ENCODE peak calls at places on chromosomes 12 and 14, in seven cellular contexts. N is colonic mucosa; C is left ventricle myocardium inferior; B is OCI-LY7; P is endodermal cell; Y is breast epithelium; G is CD4-positive, alpha-beta T cell. Q is an unnamed sample.

GRCh38 chr12:50572760-50573159 is 68.0 kb downstream of the DIP2B start:
- DNase-seq in B (no peak), N (no peak), C (no peak), G (no peak), Y (no peak), P (no peak), Q (no peak)

GRCh38 chr14:98292191-98292590 is 979.8 kb downstream of the BCL11B start:
- DNase-seq in P (no peak), Y (no peak), C (no peak), G (no peak), B (no peak), N (no peak), Q (no peak)

GRCh38 chr12:57757771-57758170 is 2.9 kb downstream of the MARCHF9 start:
- DNase-seq in B (no peak), P (no peak), Y (no peak), G (no peak), C (no peak), N (no peak), Q (no peak)

GRCh38 chr12:52814710-52815155 is 817 bp upstream of the KRT4 start:
- DNase-seq in C (no peak), Y (no peak), G (no peak), P (no peak), B (no peak), N (no peak), Q (no peak)

GRCh38 chr14:73613419-73613963 is 1.2 kb downstream of the ACOT6 start:
- DNase-seq in Y (no peak), B (no peak), P (no peak), G (no peak), N (no peak), C (no peak), Q (no peak)

GRCh38 chr12:7716391-7716790 is 5.2 kb downstream of the DPPA3 start:
- DNase-seq in B (peak; percentile 11), Y (no peak), N (no peak), G (no peak), C (no peak), P (no peak), Q (no peak)

GRCh38 chr14:90830931-90831701 is 14.9 kb upstream of the TTC7B start:
- DNase-seq in C (no peak), B (no peak), P (peak; percentile 41), Y (no peak), N (no peak), G (no peak), Q (no peak)

GRCh38 chr14:60734465-60735242 is at the start of gene MNAT1:
- DNase-seq in P (peak; percentile 94), Y (peak; percentile 71), G (peak; percentile 68), B (peak; percentile 89), C (peak; percentile 62), N (peak; percentile 75), Q (peak; percentile 79)

GRCh38 chr12:96177013-96177412 is 17.2 kb upstream of the ELK3 start:
- DNase-seq in N (no peak), Y (no peak), C (no peak), P (no peak), B (no peak), G (no peak), Q (no peak)

GRCh38 chr12:129773170-129773493 is 130.7 kb downstream of the TMEM132D start:
- DNase-seq in B (no peak), Y (no peak), G (no peak), C (no peak), N (no peak), P (no peak), Q (no peak)

GRCh38 chr14:22814945-22815713 is at the start of gene SLC7A7:
- DNase-seq in G (no peak), C (no peak), B (peak; percentile 54), Y (no peak), N (peak; percentile 47), P (peak; percentile 70), Q (no peak)

GRCh38 chr14:39547845-39548244 is 115.6 kb upstream of the FBXO33 start:
- DNase-seq in B (no peak), P (no peak), N (no peak), C (no peak), Y (no peak), G (no peak), Q (no peak)

GRCh38 chr14:57486767-57487379 is 6.8 kb downstream of the CCDC198 start:
- DNase-seq in P (no peak), N (no peak), C (no peak), G (no peak), B (peak; percentile 67), Y (no peak), Q (no peak)

GRCh38 chr12:94140556-94140955 is 7.8 kb upstream of the PLXNC1 start:
- DNase-seq in B (peak; percentile 59), C (no peak), P (peak; percentile 93), N (peak; percentile 48), G (peak; percentile 15), Y (no peak), Q (no peak)

GRCh38 chr14:54106802-54107377 is 150.3 kb upstream of the BMP4 start:
- DNase-seq in N (no peak), C (no peak), G (no peak), B (no peak), P (no peak), Y (no peak), Q (no peak)

GRCh38 chr14:100679707-100680438 is 46.8 kb upstream of the DLK1 start:
- DNase-seq in Y (no peak), P (no peak), G (no peak), C (peak; percentile 72), B (no peak), N (no peak), Q (no peak)

DNA sequence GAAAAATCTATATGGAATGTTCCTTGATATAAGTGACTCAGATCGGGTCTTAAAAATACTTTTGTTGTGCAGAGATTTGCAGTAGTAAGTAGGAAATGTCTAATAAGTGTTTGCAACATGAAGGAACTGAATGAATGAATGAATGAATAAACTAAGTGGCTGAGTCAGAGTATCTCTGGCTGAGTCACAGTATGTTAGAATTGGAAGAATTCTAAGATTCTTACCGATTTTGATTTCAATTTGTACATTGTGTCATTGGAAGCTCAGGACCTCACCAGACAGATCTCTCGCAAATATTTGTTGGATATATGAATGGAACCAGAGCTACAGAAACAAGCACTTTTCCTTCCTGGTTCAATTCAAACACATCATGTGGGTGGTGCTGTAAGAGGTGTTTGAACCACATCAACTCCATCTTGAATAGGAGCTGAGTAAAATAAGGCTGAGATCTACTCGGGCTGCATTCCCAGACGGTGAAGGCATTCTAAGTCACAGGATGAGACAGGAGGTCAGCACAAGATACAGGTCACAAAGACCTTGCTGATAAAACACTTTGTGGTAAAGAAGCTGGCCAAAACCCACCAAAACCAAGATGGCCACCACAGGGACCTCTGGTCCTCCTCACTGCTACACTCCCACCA is 123.9 kb upstream of the FOXN3 start:
- DNase-seq in P (no peak), Y (no peak), C (no peak), B (no peak), N (no peak), G (no peak), Q (no peak)
- H3K27ac ChIP-seq in P (no peak overlapping the region), Y (no peak overlapping the region), C (no peak overlapping the region), B (no peak overlapping the region), N (no peak overlapping the region), G (no peak overlapping the region), Q (no peak overlapping the region)

DNA sequence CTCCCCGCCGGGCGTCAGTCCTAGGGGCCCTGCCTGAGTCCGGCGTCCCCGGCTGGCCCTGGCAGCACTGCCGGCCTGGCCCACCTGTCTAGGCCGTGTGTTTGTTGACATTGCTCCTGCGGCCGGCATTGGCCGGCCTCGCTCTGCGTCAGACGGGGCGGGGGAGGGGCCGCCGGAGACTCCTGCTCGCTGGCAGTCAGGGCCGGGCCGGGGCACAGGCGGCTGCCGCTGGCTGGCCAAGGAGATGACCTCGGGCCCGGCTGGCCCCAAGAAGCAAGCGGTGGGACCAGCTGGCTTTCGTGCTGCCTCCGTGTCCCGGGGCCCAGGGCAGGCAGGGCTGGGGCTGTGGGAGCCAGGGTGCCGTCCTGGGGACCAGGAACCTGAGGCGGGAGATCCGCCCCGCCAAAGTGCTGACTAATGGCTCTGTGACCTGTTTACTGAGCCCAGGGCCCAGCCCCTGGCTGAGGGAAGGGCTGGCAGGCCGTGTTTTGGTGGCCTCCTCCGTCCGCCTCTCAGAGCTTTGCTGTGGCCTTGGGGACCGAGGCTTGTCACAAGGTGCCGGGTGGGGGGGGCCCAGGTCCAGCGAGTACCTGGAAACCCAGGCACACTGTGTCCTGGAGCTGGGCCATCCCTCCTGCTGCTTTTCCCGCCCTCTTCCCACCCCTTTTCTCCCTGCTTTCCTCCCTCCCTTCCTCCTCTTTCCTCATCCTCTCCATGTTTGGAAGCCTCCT is 1.8 kb downstream of the ULK1 start:
- DNase-seq in P (peak; percentile 99), B (peak; percentile 26), N (peak; percentile 94), Y (peak; percentile 92), C (peak; percentile 92), G (peak; percentile 50), Q (peak; percentile 70)
- H3K27ac ChIP-seq in P (peak overlapping the region; percentile 30), B (no peak overlapping the region), N (peak overlapping the region; percentile 92), Y (peak overlapping the region; percentile 95), C (peak overlapping the region; percentile 99), G (no peak overlapping the region), Q (peak overlapping the region; percentile 95)

DNA sequence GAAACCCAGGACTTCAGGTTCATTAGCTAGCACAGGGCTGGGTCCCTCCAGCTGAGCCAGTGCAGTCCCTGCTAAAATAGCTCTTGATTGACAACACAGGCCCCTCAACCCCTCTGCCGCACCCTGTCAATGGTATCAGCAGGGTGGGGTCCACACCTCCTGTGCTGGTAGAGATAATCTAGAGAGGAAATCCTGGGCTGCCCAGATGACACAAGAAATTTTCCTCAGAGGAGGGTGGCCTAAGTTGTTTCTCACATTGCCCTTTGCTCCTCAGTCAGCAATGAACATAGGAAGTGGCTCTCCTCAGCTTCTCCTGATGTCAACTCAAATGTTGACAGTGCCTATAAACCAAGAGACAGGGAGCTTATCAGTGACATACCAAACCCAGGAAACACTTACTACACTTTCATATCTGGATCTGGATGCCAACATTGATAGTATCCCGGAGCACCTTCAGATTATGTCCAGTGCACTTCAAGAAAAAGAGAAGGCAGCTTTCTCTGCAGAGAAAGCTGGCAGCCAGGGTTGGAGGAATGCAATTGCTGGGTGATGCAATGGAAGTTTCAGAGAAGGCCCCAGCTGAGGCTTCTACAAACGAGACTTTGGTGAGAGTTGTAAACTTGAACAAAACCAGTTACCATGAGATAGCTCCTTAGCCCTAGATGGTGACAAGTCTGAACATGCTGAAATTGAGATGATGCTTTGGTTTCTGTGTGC is 183.7 kb downstream of the NUAK1 start:
- DNase-seq in B (no peak), Y (no peak), N (no peak), G (no peak), P (no peak), C (no peak), Q (no peak)
- H3K27ac ChIP-seq in B (no peak overlapping the region), Y (no peak overlapping the region), N (no peak overlapping the region), G (no peak overlapping the region), P (no peak overlapping the region), C (peak overlapping the region; percentile 65), Q (no peak overlapping the region)

GRCh38 chr14:31418440-31418839 is 1.9 kb downstream of the HEATR5A start:
- DNase-seq in Y (no peak), B (no peak), N (no peak), G (no peak), C (no peak), P (no peak), Q (no peak)

GRCh38 chr14:31420013-31420318 is 384 bp downstream of the HEATR5A start:
- DNase-seq in Y (peak; percentile 56), B (peak; percentile 21), P (peak; percentile 91), N (peak; percentile 87), G (no peak), C (peak; percentile 63), Q (no peak)

GRCh38 chr14:31420319-31421081 is at the start of gene HEATR5A:
- DNase-seq in N (peak; percentile 96), C (peak; percentile 97), Y (peak; percentile 95), B (peak; percentile 95), P (peak; percentile 98), G (peak; percentile 92), Q (peak; percentile 91)

GRCh38 chr14:31421200-31421599 is 850 bp upstream of the HEATR5A start:
- DNase-seq in Y (no peak), G (no peak), P (no peak), B (no peak), N (no peak), C (no peak), Q (no peak)

GRCh38 chr14:31419179-31420012 is 954 bp downstream of the HEATR5A start:
- DNase-seq in B (no peak), N (no peak), Y (no peak), C (no peak), G (no peak), P (no peak), Q (no peak)
- H3K27ac ChIP-seq in B (no peak overlapping the region), N (peak overlapping the region; percentile 87), Y (peak overlapping the region; percentile 88), C (peak overlapping the region; percentile 95), G (no peak overlapping the region), P (peak overlapping the region; percentile 80), Q (peak overlapping the region; percentile 85)